ENCODE peak calls at places on chromosomes 13 and 19, in seven cellular contexts. One of them, this sample, is unnamed.

GRCh38 chr13:19607523-19608078 is 25.9 kb upstream of the MPHOSPH8 start:
- DNase-seq in NCI-H2081: no peak
- DNase-seq in MCF 10A: no peak
- DNase-seq in substantia nigra: no peak
- DNase-seq in lower leg skin: peak
- DNase-seq in transverse colon: no peak
- DNase-seq in kidney glomerular epithelial cell: no peak
- DNase-seq in this sample: no peak

GRCh38 chr13:38814331-38814730 is 127.5 kb downstream of the FREM2 start:
- DNase-seq in NCI-H2081: no peak
- DNase-seq in kidney glomerular epithelial cell: no peak
- DNase-seq in transverse colon: peak
- DNase-seq in lower leg skin: no peak
- DNase-seq in MCF 10A: peak
- DNase-seq in substantia nigra: no peak
- DNase-seq in this sample: no peak

GRCh38 chr13:113430378-113431110 is 22.7 kb downstream of the ADPRHL1 start:
- DNase-seq in MCF 10A: no peak
- DNase-seq in lower leg skin: no peak
- DNase-seq in kidney glomerular epithelial cell: no peak
- DNase-seq in NCI-H2081: no peak
- DNase-seq in transverse colon: no peak
- DNase-seq in substantia nigra: no peak
- DNase-seq in this sample: no peak

GRCh38 chr13:61423879-61424278 is 8.2 kb upstream of the PCDH20 start:
- DNase-seq in kidney glomerular epithelial cell: no peak
- DNase-seq in substantia nigra: no peak
- DNase-seq in lower leg skin: no peak
- DNase-seq in transverse colon: no peak
- DNase-seq in NCI-H2081: no peak
- DNase-seq in MCF 10A: no peak
- DNase-seq in this sample: no peak

GRCh38 chr19:55146078-55146647 is 2.8 kb downstream of the TNNT1 start:
- DNase-seq in kidney glomerular epithelial cell: no peak
- DNase-seq in lower leg skin: no peak
- DNase-seq in MCF 10A: peak
- DNase-seq in transverse colon: no peak
- DNase-seq in substantia nigra: no peak
- DNase-seq in NCI-H2081: no peak
- DNase-seq in this sample: peak

GRCh38 chr13:33264620-33264978 is 21.0 kb downstream of the STARD13 start:
- DNase-seq in NCI-H2081: no peak
- DNase-seq in transverse colon: peak
- DNase-seq in kidney glomerular epithelial cell: no peak
- DNase-seq in lower leg skin: no peak
- DNase-seq in MCF 10A: peak
- DNase-seq in substantia nigra: no peak
- DNase-seq in this sample: no peak

GRCh38 chr13:82772802-82773201 is 1109.5 kb downstream of the SLITRK1 start:
- DNase-seq in NCI-H2081: no peak
- DNase-seq in substantia nigra: no peak
- DNase-seq in MCF 10A: peak
- DNase-seq in lower leg skin: no peak
- DNase-seq in kidney glomerular epithelial cell: no peak
- DNase-seq in transverse colon: no peak
- DNase-seq in this sample: no peak

GRCh38 chr13:20405691-20406090 is 120.0 kb downstream of the CRYL1 start:
- DNase-seq in MCF 10A: no peak
- DNase-seq in kidney glomerular epithelial cell: no peak
- DNase-seq in NCI-H2081: no peak
- DNase-seq in transverse colon: no peak
- DNase-seq in lower leg skin: peak
- DNase-seq in substantia nigra: no peak
- DNase-seq in this sample: no peak

GRCh38 chr13:108322206-108322824 is 52.8 kb downstream of the TNFSF13B start:
- DNase-seq in lower leg skin: no peak
- DNase-seq in transverse colon: no peak
- DNase-seq in MCF 10A: peak
- DNase-seq in kidney glomerular epithelial cell: peak
- DNase-seq in NCI-H2081: peak
- DNase-seq in substantia nigra: no peak
- DNase-seq in this sample: peak

GRCh38 chr19:28705008-28705407 is 507.9 kb downstream of the UQCRFS1 start:
- DNase-seq in lower leg skin: no peak
- DNase-seq in NCI-H2081: no peak
- DNase-seq in transverse colon: no peak
- DNase-seq in kidney glomerular epithelial cell: peak
- DNase-seq in MCF 10A: no peak
- DNase-seq in substantia nigra: no peak
- DNase-seq in this sample: no peak

GRCh38 chr13:112917731-112918130 is 51.3 kb upstream of the MCF2L start:
- DNase-seq in lower leg skin: no peak
- DNase-seq in substantia nigra: no peak
- DNase-seq in NCI-H2081: no peak
- DNase-seq in MCF 10A: no peak
- DNase-seq in transverse colon: no peak
- DNase-seq in kidney glomerular epithelial cell: no peak
- DNase-seq in this sample: no peak

GRCh38 chr19:31974290-31974689 is 371.1 kb upstream of the ZNF507 start:
- DNase-seq in MCF 10A: no peak
- DNase-seq in lower leg skin: peak
- DNase-seq in substantia nigra: no peak
- DNase-seq in kidney glomerular epithelial cell: no peak
- DNase-seq in transverse colon: no peak
- DNase-seq in NCI-H2081: no peak
- DNase-seq in this sample: no peak

GRCh38 chr13:77509221-77509620 is 26.3 kb upstream of the SCEL start:
- DNase-seq in MCF 10A: peak
- DNase-seq in kidney glomerular epithelial cell: peak
- DNase-seq in transverse colon: no peak
- DNase-seq in lower leg skin: no peak
- DNase-seq in NCI-H2081: no peak
- DNase-seq in substantia nigra: no peak
- DNase-seq in this sample: no peak

GRCh38 chr19:44814132-44814470 is 5.2 kb downstream of the BCAM start:
- DNase-seq in MCF 10A: no peak
- DNase-seq in lower leg skin: no peak
- DNase-seq in kidney glomerular epithelial cell: no peak
- DNase-seq in substantia nigra: no peak
- DNase-seq in NCI-H2081: no peak
- DNase-seq in transverse colon: no peak
- DNase-seq in this sample: no peak

GRCh38 chr13:95002968-95003813 is 290.8 kb upstream of the SOX21 start:
- DNase-seq in NCI-H2081: peak
- DNase-seq in MCF 10A: no peak
- DNase-seq in transverse colon: no peak
- DNase-seq in kidney glomerular epithelial cell: no peak
- DNase-seq in lower leg skin: no peak
- DNase-seq in substantia nigra: no peak
- DNase-seq in this sample: peak

GRCh38 chr19:32177686-32178085 is 167.7 kb upstream of the ZNF507 start:
- DNase-seq in kidney glomerular epithelial cell: no peak
- DNase-seq in substantia nigra: no peak
- DNase-seq in MCF 10A: no peak
- DNase-seq in transverse colon: no peak
- DNase-seq in lower leg skin: no peak
- DNase-seq in NCI-H2081: no peak
- DNase-seq in this sample: no peak

GRCh38 chr19:13849277-13849676 is 27.7 kb upstream of the NANOS3 start:
- DNase-seq in MCF 10A: no peak
- DNase-seq in kidney glomerular epithelial cell: no peak
- DNase-seq in lower leg skin: no peak
- DNase-seq in NCI-H2081: no peak
- DNase-seq in substantia nigra: no peak
- DNase-seq in transverse colon: no peak
- DNase-seq in this sample: no peak

GRCh38 chr19:19170053-19170945 is at the start of gene MEF2B:
- DNase-seq in lower leg skin: peak
- DNase-seq in kidney glomerular epithelial cell: peak
- DNase-seq in MCF 10A: peak
- DNase-seq in NCI-H2081: peak
- DNase-seq in transverse colon: peak
- DNase-seq in substantia nigra: no peak
- DNase-seq in this sample: peak

GRCh38 chr19:3060852-3061182 is 1.5 kb downstream of the TLE5 start:
- DNase-seq in MCF 10A: no peak
- DNase-seq in transverse colon: no peak
- DNase-seq in NCI-H2081: no peak
- DNase-seq in substantia nigra: no peak
- DNase-seq in lower leg skin: no peak
- DNase-seq in kidney glomerular epithelial cell: no peak
- DNase-seq in this sample: no peak

GRCh38 chr19:3771033-3771905 is 759 bp downstream of the RAX2 start:
- DNase-seq in lower leg skin: no peak
- DNase-seq in MCF 10A: no peak
- DNase-seq in transverse colon: no peak
- DNase-seq in kidney glomerular epithelial cell: no peak
- DNase-seq in NCI-H2081: no peak
- DNase-seq in substantia nigra: no peak
- DNase-seq in this sample: no peak

GRCh38 chr13:23674795-23675640 is 104.8 kb downstream of the TNFRSF19 start:
- DNase-seq in transverse colon: no peak
- DNase-seq in MCF 10A: peak
- DNase-seq in kidney glomerular epithelial cell: no peak
- DNase-seq in lower leg skin: no peak
- DNase-seq in NCI-H2081: no peak
- DNase-seq in substantia nigra: no peak
- DNase-seq in this sample: no peak

GRCh38 chr13:21310220-21310619 is 133.8 kb downstream of the MRPL57 start:
- DNase-seq in NCI-H2081: no peak
- DNase-seq in substantia nigra: no peak
- DNase-seq in transverse colon: no peak
- DNase-seq in lower leg skin: no peak
- DNase-seq in kidney glomerular epithelial cell: no peak
- DNase-seq in MCF 10A: peak
- DNase-seq in this sample: no peak

GRCh38 chr13:48630791-48631190 is 22.9 kb upstream of the CYSLTR2 start:
- DNase-seq in kidney glomerular epithelial cell: no peak
- DNase-seq in MCF 10A: no peak
- DNase-seq in substantia nigra: no peak
- DNase-seq in transverse colon: no peak
- DNase-seq in NCI-H2081: no peak
- DNase-seq in lower leg skin: no peak
- DNase-seq in this sample: no peak

GRCh38 chr19:3793799-3794198 is 7.6 kb upstream of the MATK start:
- DNase-seq in transverse colon: no peak
- DNase-seq in kidney glomerular epithelial cell: no peak
- DNase-seq in MCF 10A: no peak
- DNase-seq in NCI-H2081: no peak
- DNase-seq in lower leg skin: no peak
- DNase-seq in substantia nigra: no peak
- DNase-seq in this sample: no peak

GRCh38 chr13:27016871-27017270 is 154.7 kb downstream of the USP12 start:
- DNase-seq in substantia nigra: no peak
- DNase-seq in kidney glomerular epithelial cell: no peak
- DNase-seq in transverse colon: peak
- DNase-seq in MCF 10A: no peak
- DNase-seq in lower leg skin: peak
- DNase-seq in NCI-H2081: no peak
- DNase-seq in this sample: no peak

GRCh38 chr19:11984986-11985385 is 20.1 kb downstream of the ZNF763 start:
- DNase-seq in NCI-H2081: no peak
- DNase-seq in MCF 10A: no peak
- DNase-seq in substantia nigra: no peak
- DNase-seq in kidney glomerular epithelial cell: no peak
- DNase-seq in transverse colon: no peak
- DNase-seq in lower leg skin: no peak
- DNase-seq in this sample: no peak

GRCh38 chr19:38769635-38770211 is 3.6 kb downstream of the LGALS7 start:
- DNase-seq in MCF 10A: peak
- DNase-seq in lower leg skin: peak
- DNase-seq in substantia nigra: peak
- DNase-seq in transverse colon: peak
- DNase-seq in kidney glomerular epithelial cell: no peak
- DNase-seq in NCI-H2081: no peak
- DNase-seq in this sample: peak

GRCh38 chr13:41944229-41944628 is 16.7 kb downstream of the VWA8 start:
- DNase-seq in lower leg skin: no peak
- DNase-seq in MCF 10A: no peak
- DNase-seq in NCI-H2081: no peak
- DNase-seq in kidney glomerular epithelial cell: no peak
- DNase-seq in transverse colon: no peak
- DNase-seq in substantia nigra: no peak
- DNase-seq in this sample: no peak

GRCh38 chr19:17098326-17098725 is 22.7 kb downstream of the MYO9B start:
- DNase-seq in MCF 10A: no peak
- DNase-seq in lower leg skin: no peak
- DNase-seq in substantia nigra: no peak
- DNase-seq in transverse colon: no peak
- DNase-seq in kidney glomerular epithelial cell: no peak
- DNase-seq in NCI-H2081: no peak
- DNase-seq in this sample: no peak

GRCh38 chr19:925912-926594 is at the start of gene ARID3A:
- DNase-seq in NCI-H2081: peak
- DNase-seq in substantia nigra: no peak
- DNase-seq in MCF 10A: no peak
- DNase-seq in transverse colon: peak
- DNase-seq in kidney glomerular epithelial cell: no peak
- DNase-seq in lower leg skin: no peak
- DNase-seq in this sample: peak

GRCh38 chr19:28397311-28397710 is 815.6 kb downstream of the UQCRFS1 start:
- DNase-seq in substantia nigra: no peak
- DNase-seq in NCI-H2081: no peak
- DNase-seq in lower leg skin: no peak
- DNase-seq in kidney glomerular epithelial cell: no peak
- DNase-seq in MCF 10A: no peak
- DNase-seq in transverse colon: no peak
- DNase-seq in this sample: no peak

GRCh38 chr13:41788552-41788951 is 172.4 kb downstream of the VWA8 start:
- DNase-seq in transverse colon: no peak
- DNase-seq in lower leg skin: no peak
- DNase-seq in kidney glomerular epithelial cell: no peak
- DNase-seq in substantia nigra: no peak
- DNase-seq in NCI-H2081: no peak
- DNase-seq in MCF 10A: no peak
- DNase-seq in this sample: no peak

This sample was measured in HAP-1.